ENCODE peak calls at places on chromosomes 1 and 21, in eight cellular contexts. M, Y, D, T, H, J, S and B are unnamed samples. For H3K4me1, the result is how much of the 10 kb centered on the place peaks cover.

GRCh38 chr1:59475737-59476136 is 178.8 kb downstream of the FGGY start:
- DNase-seq in S (no peak), D (no peak), M (no peak), H (no peak), T (no peak), Y (no peak), J (no peak), B (no peak)

GRCh38 chr1:118122234-118123004 is 62.6 kb downstream of the SPAG17 start:
- DNase-seq in S (no peak), D (no peak), Y (no peak), M (no peak), J (no peak), T (no peak), H (no peak), B (no peak)

GRCh38 chr1:205505076-205505729 is 734 bp downstream of the CDK18 start:
- DNase-seq in H (peak), S (no peak), J (no peak), T (no peak), Y (no peak), M (peak), D (no peak), B (no peak)

GRCh38 chr1:39852876-39853275 is 30.4 kb downstream of the TRIT1 start:
- DNase-seq in M (no peak), T (no peak), S (no peak), J (no peak), D (no peak), H (no peak), Y (no peak), B (no peak)

GRCh38 chr1:181101581-181102226 is 13.2 kb downstream of the IER5 start:
- DNase-seq in H (peak), T (no peak), J (peak), M (no peak), Y (peak), S (no peak), D (no peak), B (no peak)

GRCh38 chr1:235675152-235675890 is 25.7 kb upstream of the GNG4 start:
- DNase-seq in J (no peak), M (no peak), Y (peak), D (no peak), T (no peak), S (no peak), H (no peak), B (no peak)

GRCh38 chr1:77068013-77068412 is 151.2 kb downstream of the PIGK start:
- DNase-seq in S (no peak), J (no peak), D (no peak), H (no peak), T (no peak), M (no peak), Y (no peak), B (no peak)

GRCh38 chr1:59978026-59978425 is 51.5 kb upstream of the CYP2J2 start:
- DNase-seq in D (no peak), S (no peak), T (no peak), M (no peak), Y (peak), J (no peak), H (no peak), B (no peak)

GRCh38 chr21:26715878-26716506 is 129.2 kb downstream of the ADAMTS1 start:
- DNase-seq in M (peak), H (peak), D (peak), J (peak), T (peak), Y (peak), S (peak), B (no peak)

GRCh38 chr1:27070390-27071048 is 57.9 kb upstream of the TENT5B start:
- DNase-seq in M (no peak), S (peak), H (peak), T (no peak), D (no peak), J (no peak), Y (no peak), B (no peak)

GRCh38 chr1:79322511-79323027 is 316.0 kb upstream of the ADGRL4 start:
- DNase-seq in D (no peak), Y (no peak), H (no peak), T (no peak), J (no peak), M (no peak), S (no peak), B (no peak)

GRCh38 chr1:206734499-206735142 is 36.0 kb upstream of the IL19 start:
- DNase-seq in D (peak), S (peak), Y (peak), T (no peak), H (peak), J (peak), M (peak), B (no peak)

GRCh38 chr1:12554521-12555305 is 63.3 kb downstream of the DHRS3 start:
- DNase-seq in H (no peak), Y (no peak), M (no peak), S (no peak), D (no peak), T (peak), J (no peak), B (no peak)

GRCh38 chr1:204110894-204111633 is 38.1 kb downstream of the SOX13 start:
- DNase-seq in M (no peak), T (no peak), H (no peak), S (no peak), Y (no peak), D (no peak), J (no peak), B (no peak)

GRCh38 chr1:68565923-68566322 is 69.0 kb upstream of the DEPDC1 start:
- DNase-seq in S (no peak), H (no peak), T (no peak), M (no peak), J (no peak), Y (no peak), D (no peak), B (no peak)

GRCh38 chr1:77322061-77322900 is 40.5 kb downstream of the AK5 start:
- DNase-seq in Y (peak), M (no peak), T (no peak), D (no peak), J (peak), H (no peak), S (no peak), B (no peak)

GRCh38 chr1:18997508-18997907 is 41.0 kb upstream of the IFFO2 start:
- DNase-seq in J (no peak), H (no peak), D (no peak), M (no peak), Y (no peak), T (no peak), S (no peak), B (no peak)
- TF ChIP-seq CTCF in J (no peak), H (no peak), D (no peak), M (no peak), Y (no peak), T (no peak), S (no peak), B (no peak)

DNA sequence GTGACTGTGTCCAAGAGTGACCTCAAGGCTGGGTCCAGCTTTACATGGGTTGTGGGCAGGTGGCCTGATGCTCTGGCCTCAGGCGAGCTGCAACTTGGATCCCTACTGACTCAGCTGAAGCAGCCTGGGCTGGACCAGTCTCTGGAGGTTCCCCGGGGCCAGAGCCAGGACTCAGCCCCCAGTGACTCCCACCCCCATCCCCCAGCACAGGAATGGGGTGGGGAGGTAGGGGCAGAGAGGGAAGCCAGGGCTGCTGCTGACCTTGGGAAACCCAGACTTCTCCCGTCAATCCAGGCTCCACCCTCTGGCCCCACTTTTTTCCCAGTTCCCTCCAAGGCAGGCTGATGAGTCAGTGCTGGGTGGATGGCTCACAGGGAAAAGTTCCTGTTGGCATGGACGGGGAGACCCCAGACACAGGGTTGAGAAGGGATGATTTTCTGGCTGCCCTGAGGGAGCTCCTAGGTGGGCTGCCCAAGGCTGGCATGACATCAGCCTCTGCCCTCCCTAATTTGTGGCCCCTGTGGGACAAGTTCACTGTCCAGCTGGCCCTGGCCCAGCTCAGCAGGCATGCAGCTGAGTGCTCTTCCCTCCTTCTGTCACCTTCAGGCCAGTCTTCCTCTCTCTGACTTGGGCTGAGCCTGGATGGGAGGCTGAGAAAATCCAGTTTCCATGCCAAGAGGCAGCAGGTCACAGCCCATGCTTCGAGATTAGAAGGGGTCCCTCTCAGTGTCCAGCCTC is 2.2 kb downstream of the ZC3H12A start:
- DNase-seq in T (peak), D (peak), S (peak), J (peak), Y (peak), M (peak), H (no peak), B (peak)
- H3K4me1 ChIP-seq in T (half or more), D (half or more), S (under half), J (half or more), Y (half or more), M (under half), H (under half), B (half or more)

DNA sequence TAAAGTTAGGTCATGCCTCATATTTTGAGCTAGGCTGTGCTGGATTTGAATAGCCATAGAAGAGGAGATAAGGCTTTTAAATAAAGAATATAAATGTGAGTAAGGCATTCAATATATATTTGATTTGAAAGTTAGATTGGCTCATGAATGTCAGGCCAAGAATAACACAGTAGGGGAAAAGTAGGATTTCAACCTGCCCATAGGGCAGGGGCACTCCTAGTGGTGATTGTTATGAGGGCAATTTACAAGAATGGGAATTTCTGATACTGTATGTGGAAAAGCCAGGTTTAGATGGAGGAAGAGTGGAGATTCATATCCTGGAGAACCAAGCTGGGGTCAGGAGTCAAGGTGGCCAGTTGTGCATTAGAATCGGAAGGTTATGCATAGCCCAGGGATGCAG is 74.9 kb downstream of the DNAH14 start:
- DNase-seq in J (peak), T (no peak), H (no peak), M (no peak), Y (no peak), S (no peak), D (no peak), B (no peak)
- TF ChIP-seq CTCF in J (no peak), T (no peak), H (peak), M (no peak), Y (no peak), S (peak), D (no peak), B (no peak)

DNA sequence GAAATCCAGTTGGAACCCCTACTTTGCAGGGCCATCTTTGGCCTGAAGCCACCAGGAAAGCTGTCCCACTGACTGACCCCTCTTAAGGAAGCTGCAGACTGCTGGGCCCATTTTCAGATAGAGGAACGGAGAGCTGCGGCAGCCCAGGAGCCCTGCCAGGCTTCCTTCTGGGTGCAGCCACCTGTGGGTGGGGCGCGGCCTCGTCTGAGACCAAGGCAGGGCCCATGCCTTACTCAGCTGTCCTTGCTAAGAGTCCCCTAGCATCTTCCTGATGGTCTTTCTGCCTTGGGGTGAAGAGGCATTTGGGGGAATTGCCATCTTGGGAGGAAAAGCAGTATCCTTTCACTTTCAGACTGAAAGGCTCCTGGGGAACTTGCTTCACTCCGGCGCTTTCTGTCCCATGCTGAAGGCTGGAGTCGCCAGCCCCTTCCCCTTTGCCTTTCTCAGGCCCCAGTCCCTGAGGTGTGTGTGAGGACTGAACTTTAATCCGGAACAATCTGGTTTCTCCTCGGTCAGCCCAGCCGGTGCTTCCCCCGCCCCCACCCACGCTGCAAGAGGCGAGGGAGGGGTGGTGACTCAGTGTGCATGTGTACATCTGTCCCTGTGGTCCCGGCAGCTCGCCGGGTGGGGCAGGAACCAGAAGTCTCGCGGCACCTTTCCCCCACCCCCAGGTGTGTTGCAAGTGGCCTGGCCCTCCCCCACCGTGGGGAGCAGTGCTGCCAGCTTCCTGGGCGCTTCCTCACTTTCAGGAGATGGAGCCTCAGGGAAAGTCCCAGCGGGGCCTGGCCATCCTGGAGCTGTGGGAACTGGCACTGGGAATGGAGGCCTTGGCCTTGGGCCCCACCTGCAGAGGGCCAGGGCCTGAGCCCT is 5.1 kb downstream of the ZC3H12A start:
- DNase-seq in T (peak), S (no peak), D (peak), J (peak), Y (peak), M (peak), H (no peak), B (peak)
- H3K4me1 ChIP-seq in T (half or more), S (under half), D (half or more), J (half or more), Y (under half), M (under half), H (under half), B (half or more)